ENCODE peak calls at places on chromosomes 16 and 17, in five cellular contexts. B, P, O, E and R are unnamed samples.

GRCh38 chr17:16129844-16130243 is 85.5 kb downstream of the NCOR1 start:
- DNase-seq in B (no peak), P (no peak), O (no peak), E (no peak), R (no peak)

GRCh38 chr17:80792373-80792781 is 199.3 kb upstream of the CHMP6 start:
- DNase-seq in E (no peak), O (no peak), B (no peak), P (peak), R (no peak)

GRCh38 chr16:82639666-82640336 is 13.0 kb downstream of the CDH13 start:
- DNase-seq in O (peak), P (peak), B (peak), E (peak), R (peak)

GRCh38 chr17:55265434-55266021 is 768 bp downstream of the HLF start:
- DNase-seq in E (peak), P (peak), O (peak), B (no peak), R (no peak)

GRCh38 chr16:49092704-49093103 is 188.9 kb downstream of the CBLN1 start:
- DNase-seq in B (no peak), P (no peak), E (no peak), O (no peak), R (no peak)

GRCh38 chr17:2062571-2063183 is 7.8 kb downstream of the HIC1 start:
- DNase-seq in P (peak), O (peak), E (no peak), B (no peak), R (no peak)

GRCh38 chr16:17470871-17471744 is at the start of gene XYLT1:
- DNase-seq in P (peak), E (peak), B (peak), O (peak), R (peak)

GRCh38 chr16:54277845-54278703 is 8.5 kb downstream of the IRX3 start:
- DNase-seq in E (peak), B (no peak), O (peak), P (no peak), R (no peak)

GRCh38 chr16:49622084-49622390 is 233.9 kb downstream of the ZNF423 start:
- DNase-seq in P (no peak), B (no peak), E (no peak), O (no peak), R (no peak)

GRCh38 chr17:40129498-40129897 is 7.7 kb downstream of the MSL1 start:
- DNase-seq in B (no peak), O (peak), E (no peak), P (peak), R (no peak)

GRCh38 chr17:43932923-43933322 is 9.4 kb downstream of the PPY start:
- DNase-seq in B (no peak), O (no peak), P (no peak), E (no peak), R (no peak)

GRCh38 chr17:57110152-57110542 is 25.1 kb downstream of the AKAP1 start:
- DNase-seq in E (no peak), B (no peak), P (no peak), O (peak), R (no peak)

GRCh38 chr17:72336026-72336803 is 215.4 kb downstream of the SOX9 start:
- DNase-seq in B (no peak), E (peak), O (peak), P (no peak), R (no peak)

GRCh38 chr16:590875-591200 is 972 bp downstream of the RAB40C start:
- DNase-seq in E (no peak), P (no peak), O (no peak), B (no peak), R (no peak)

GRCh38 chr17:46178550-46179198 is 14.6 kb downstream of the KANSL1 start:
- DNase-seq in B (no peak), P (peak), O (no peak), E (no peak), R (no peak)

GRCh38 chr17:41666708-41667279 is 21.9 kb upstream of the EIF1 start:
- DNase-seq in B (peak), E (peak), P (peak), O (peak), R (peak)

GRCh38 chr16:49851468-49851787 is 4.5 kb downstream of the ZNF423 start:
- DNase-seq in P (no peak), E (no peak), B (no peak), O (no peak), R (no peak)

GRCh38 chr17:55117063-55117611 is 147.6 kb upstream of the HLF start:
- DNase-seq in B (no peak), E (no peak), P (no peak), O (no peak), R (no peak)

GRCh38 chr16:81675662-81676535 is 103.2 kb upstream of the PLCG2 start:
- DNase-seq in P (no peak), E (no peak), B (no peak), O (no peak), R (no peak)

GRCh38 chr17:68296217-68297140 is 5.2 kb downstream of the ARSG start:
- DNase-seq in P (peak), B (no peak), O (peak), E (no peak), R (no peak)

GRCh38 chr16:82280867-82281266 is 110.8 kb upstream of the MPHOSPH6 start:
- DNase-seq in P (no peak), B (no peak), O (no peak), E (no peak), R (peak)

GRCh38 chr16:74898667-74899066 is 86.3 kb downstream of the WDR59 start:
- DNase-seq in P (no peak), B (no peak), E (no peak), O (no peak), R (no peak)

GRCh38 chr17:19242926-19243325 is 5.8 kb downstream of the EPN2 start:
- DNase-seq in O (no peak), E (no peak), B (no peak), P (no peak), R (peak)

GRCh38 chr17:61490540-61490975 is 38.3 kb downstream of the TBX4 start:
- DNase-seq in E (no peak), O (no peak), P (peak), B (no peak), R (no peak)

GRCh38 chr16:54193656-54194007 is 93.0 kb downstream of the IRX3 start:
- DNase-seq in B (peak), P (peak), O (peak), E (peak), R (peak)

GRCh38 chr16:87552772-87553171 is 49.5 kb upstream of the JPH3 start:
- DNase-seq in B (no peak), O (no peak), E (no peak), P (peak), R (no peak)

GRCh38 chr16:5595849-5596248 is 498.3 kb upstream of the EEF2KMT start:
- DNase-seq in B (no peak), E (no peak), O (no peak), P (no peak), R (no peak)

GRCh38 chr16:62853887-62854286 is 817.6 kb upstream of the CDH8 start:
- DNase-seq in B (no peak), O (no peak), P (no peak), E (no peak), R (no peak)

GRCh38 chr16:80231118-80231515 is 309.7 kb upstream of the DYNLRB2 start:
- DNase-seq in E (no peak), B (no peak), O (no peak), P (peak), R (no peak)

GRCh38 chr17:67606471-67606870 is 111.3 kb upstream of the NOL11 start:
- DNase-seq in E (no peak), O (no peak), P (no peak), B (no peak), R (no peak)

GRCh38 chr16:31439519-31439918 is 3.1 kb downstream of the ZNF843 start:
- DNase-seq in P (no peak), E (no peak), O (no peak), B (no peak), R (no peak)

GRCh38 chr16:19810817-19811731 is 73.6 kb downstream of the GPRC5B start:
- DNase-seq in B (no peak), E (no peak), P (peak), O (no peak), R (no peak)

GRCh38 chr16:24540575-24541240 is 1.3 kb downstream of the RBBP6 start:
- DNase-seq in P (peak), E (peak), O (peak), B (peak), R (peak)
- TF ChIP-seq EZH2phosphoT487 in P (no peak), E (no peak), O (no peak), B (no peak), R (no peak)

DNA sequence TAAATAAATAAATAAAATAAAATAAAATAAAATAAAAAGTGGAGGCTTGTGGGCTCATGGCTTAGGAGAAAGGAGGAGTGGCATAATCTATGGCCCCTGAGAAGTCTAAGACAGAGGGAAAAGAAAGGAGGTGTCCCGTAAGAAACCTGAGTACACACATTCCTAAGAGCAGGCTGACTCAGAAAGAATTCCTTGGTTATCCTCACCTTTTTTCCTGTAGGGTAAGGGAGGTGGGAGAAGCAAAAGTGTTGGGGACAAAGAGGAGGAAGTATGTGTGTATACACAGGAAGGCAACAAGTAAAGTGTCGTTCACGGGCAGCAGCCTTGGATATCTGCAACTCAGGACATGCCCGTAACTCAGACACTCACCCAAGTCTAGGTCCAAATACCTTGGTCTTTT is 29.3 kb downstream of the MARF1 start:
- DNase-seq in E (no peak), O (peak), P (no peak), B (no peak), R (no peak)
- TF ChIP-seq EZH2phosphoT487 in E (no peak), O (no peak), P (no peak), B (no peak), R (no peak)

DNA sequence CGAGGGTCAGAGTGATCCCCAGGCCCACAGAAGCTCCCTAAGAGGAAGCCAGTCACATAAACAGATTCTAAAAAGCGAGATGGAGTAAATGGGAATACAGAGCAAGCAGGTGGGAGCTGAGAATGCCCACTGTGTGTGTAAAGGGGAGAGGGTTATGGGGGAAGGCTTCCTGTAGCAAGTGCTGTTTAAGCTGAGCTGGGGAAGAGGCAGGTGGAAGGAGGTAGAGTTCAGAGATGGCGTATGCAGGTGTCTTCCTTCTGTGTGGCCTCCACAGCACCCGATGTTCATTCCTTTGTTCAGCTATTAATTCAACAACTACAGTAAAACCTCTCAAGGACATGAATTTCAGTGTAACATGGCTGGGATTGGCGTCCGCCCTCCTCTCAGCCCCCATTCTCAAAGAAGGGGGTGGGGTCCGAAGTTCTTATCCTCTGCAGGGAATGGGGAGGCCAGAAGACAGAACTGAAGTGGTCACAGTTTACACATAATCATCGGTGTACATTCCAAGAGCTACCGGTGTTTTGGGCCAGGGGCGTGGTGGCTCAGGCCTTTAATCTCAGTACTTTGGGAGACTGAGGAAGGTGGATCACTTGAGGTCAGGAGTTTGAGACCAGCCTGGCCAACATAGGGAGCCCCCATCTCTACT is 1.8 kb downstream of the EEF2K start:
- DNase-seq in P (no peak), B (no peak), O (no peak), E (no peak), R (peak)
- TF ChIP-seq EZH2phosphoT487 in P (no peak), B (no peak), O (no peak), E (no peak), R (no peak)

GRCh38 chr17:48594412-48595106 is 980 bp upstream of the HOXB5 start:
- DNase-seq in O (no peak), B (no peak), P (no peak), E (no peak), R (no peak)

GRCh38 chr17:48596735-48597491 is 3.3 kb upstream of the HOXB5 start:
- DNase-seq in E (no peak), O (peak), B (no peak), P (peak), R (no peak)

GRCh38 chr17:48595107-48595999 is 1.8 kb upstream of the HOXB5 start:
- DNase-seq in E (no peak), O (no peak), B (no peak), P (no peak), R (no peak)

GRCh38 chr17:48597492-48597774 is 3.9 kb upstream of the HOXB5 start:
- DNase-seq in O (no peak), B (no peak), E (no peak), P (no peak), R (no peak)

DNA sequence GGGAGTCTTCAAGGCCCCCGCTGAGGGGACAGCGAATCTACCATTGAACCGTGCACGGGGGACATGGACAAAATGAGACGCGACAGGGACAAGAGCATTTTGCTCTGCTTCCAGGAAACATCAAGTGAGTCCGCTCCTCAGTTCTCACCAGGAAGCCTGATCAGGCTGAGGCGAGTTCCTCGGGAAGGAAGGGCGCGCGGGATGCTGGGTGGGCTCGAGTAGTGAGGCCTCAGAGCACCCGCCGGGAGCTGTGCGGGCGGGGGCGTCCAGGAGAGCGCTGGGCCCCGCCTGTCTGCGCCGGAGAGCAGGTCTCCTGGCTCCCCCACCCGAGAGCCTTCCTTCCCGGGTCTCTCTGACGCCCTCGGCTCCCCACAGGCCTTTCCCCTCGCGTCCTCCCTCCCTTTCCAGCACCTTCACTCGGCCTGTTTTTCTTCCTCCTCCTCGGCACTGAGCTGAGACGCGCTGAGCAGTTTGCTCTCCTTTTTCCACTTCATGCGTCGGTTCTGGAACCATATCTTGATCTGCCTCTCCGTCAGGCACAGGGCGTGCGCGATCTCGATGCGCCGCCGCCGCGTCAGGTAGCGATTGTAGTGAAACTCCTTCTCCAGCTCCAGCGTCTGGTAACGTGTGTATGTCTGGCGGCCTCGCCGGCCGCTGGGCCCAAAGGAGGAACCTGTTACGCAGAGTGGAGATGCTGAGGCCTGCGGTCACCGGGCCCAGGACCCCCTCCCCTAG is 2.6 kb upstream of the HOXB5 start:
- DNase-seq in O (no peak), B (no peak), E (no peak), P (no peak), R (no peak)
- TF ChIP-seq EZH2phosphoT487 in O (no peak), B (no peak), E (peak), P (no peak), R (no peak)

DNA sequence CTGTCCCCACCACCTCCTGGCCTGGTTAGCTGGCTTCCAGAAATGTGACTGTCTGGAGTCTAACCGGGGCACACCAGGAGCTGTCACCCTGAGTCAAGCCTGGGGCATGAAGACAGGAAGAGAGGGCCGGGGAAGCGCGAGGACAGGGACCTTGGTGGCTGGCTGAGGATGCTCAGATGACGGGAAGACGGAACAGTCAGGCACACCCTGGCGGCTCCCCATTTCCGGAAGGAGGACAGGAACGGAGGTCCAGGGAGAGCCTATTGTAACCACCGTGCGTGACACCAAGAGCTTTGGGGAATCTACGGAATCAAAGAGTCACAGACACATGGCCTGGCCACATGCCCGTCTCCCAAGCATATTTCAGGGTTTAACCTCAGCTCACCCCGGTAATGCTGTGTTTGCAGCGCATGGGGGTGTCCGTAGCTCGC is 51.7 kb downstream of the SDK2 start:
- DNase-seq in E (no peak), B (no peak), P (no peak), O (no peak), R (no peak)
- TF ChIP-seq EZH2phosphoT487 in E (no peak), B (no peak), P (no peak), O (no peak), R (no peak)

DNA sequence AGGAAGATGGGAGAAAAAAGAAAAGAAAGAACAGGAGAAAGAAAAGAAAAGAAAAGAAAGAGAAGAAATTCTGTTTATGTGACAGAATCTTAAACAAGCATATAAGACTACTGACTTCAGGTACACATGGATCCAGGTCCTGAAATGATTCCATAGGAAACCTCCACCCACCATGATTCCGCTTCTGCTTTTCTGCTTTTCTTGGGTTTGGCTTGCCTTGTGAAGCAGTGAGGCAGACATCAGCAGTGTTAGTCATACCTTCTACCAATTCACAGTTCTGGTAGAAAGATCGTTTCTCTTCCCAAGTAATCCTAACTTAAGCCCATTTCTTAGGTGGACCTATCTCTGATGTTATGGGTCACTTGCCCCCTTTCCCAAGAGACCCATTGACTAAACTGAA is 660.1 kb upstream of the RBFOX1 start:
- DNase-seq in P (no peak), B (no peak), E (no peak), O (no peak), R (no peak)
- TF ChIP-seq EZH2phosphoT487 in P (no peak), B (no peak), E (no peak), O (no peak), R (no peak)